ENCODE peak calls at places on chromosomes 3 and 15, in nine cellular contexts. M, E, L, V, K, C, Q, W and Y are unnamed samples. For H3K9me3, the result is how much of the 10 kb centered on the place peaks cover.

GRCh38 chr15:40854161-40854560 is 10.3 kb downstream of the SPINT1 start:
- DNase-seq in M (no peak), E (no peak), L (no peak), V (no peak), K (no peak), C (no peak), Q (no peak), W (no peak), Y (no peak)

GRCh38 chr3:87793322-87793877 is 265.4 kb downstream of the CGGBP1 start:
- DNase-seq in M (no peak), E (peak), L (no peak), V (no peak), K (no peak), C (no peak), Q (no peak), W (no peak), Y (no peak)

GRCh38 chr15:61796056-61796455 is 264.2 kb downstream of the VPS13C start:
- DNase-seq in M (no peak), E (no peak), L (no peak), V (no peak), K (no peak), C (no peak), Q (no peak), W (no peak), Y (no peak)

GRCh38 chr15:64774556-64775523 is 549 bp downstream of the RBPMS2 start:
- DNase-seq in M (peak), E (peak), L (no peak), V (no peak), K (no peak), C (peak), Q (peak), W (no peak), Y (no peak)

GRCh38 chr3:63940389-63940757 is 28.2 kb upstream of the SCAANT1 start:
- DNase-seq in M (no peak), E (no peak), L (no peak), V (no peak), K (no peak), C (no peak), Q (no peak), W (no peak), Y (no peak)

GRCh38 chr15:68797589-68798377 is 22.9 kb downstream of the ANP32A start:
- DNase-seq in M (peak), E (peak), L (no peak), V (no peak), K (no peak), C (no peak), Q (no peak), W (no peak), Y (no peak)

GRCh38 chr15:57555270-57555669 is 36.4 kb upstream of the MYZAP start:
- DNase-seq in M (no peak), E (no peak), L (no peak), V (no peak), K (no peak), C (no peak), Q (no peak), W (no peak), Y (no peak)

GRCh38 chr3:16529264-16529663 is 15.8 kb upstream of the RFTN1 start:
- DNase-seq in M (no peak), E (no peak), L (no peak), V (no peak), K (no peak), C (no peak), Q (no peak), W (no peak), Y (no peak)

GRCh38 chr3:186520957-186521842 is 23.0 kb downstream of the CRYGS start:
- DNase-seq in M (no peak), E (no peak), L (no peak), V (peak), K (no peak), C (no peak), Q (no peak), W (no peak), Y (no peak)

GRCh38 chr15:41160639-41161315 is 44.7 kb upstream of the INO80 start:
- DNase-seq in M (no peak), E (no peak), L (no peak), V (no peak), K (no peak), C (no peak), Q (no peak), W (no peak), Y (no peak)

GRCh38 chr15:27219636-27220035 is 248.7 kb downstream of the GABRG3 start:
- DNase-seq in M (peak), E (no peak), L (no peak), V (no peak), K (no peak), C (no peak), Q (no peak), W (no peak), Y (no peak)

GRCh38 chr3:185807455-185808068 is 17.3 kb downstream of the IGF2BP2 start:
- DNase-seq in M (no peak), E (peak), L (no peak), V (no peak), K (no peak), C (no peak), Q (no peak), W (no peak), Y (no peak)

GRCh38 chr3:101253429-101253828 is 66.9 kb downstream of the IMPG2 start:
- DNase-seq in M (no peak), E (no peak), L (no peak), V (no peak), K (no peak), C (no peak), Q (no peak), W (no peak), Y (no peak)

GRCh38 chr3:126142652-126143051 is 37.7 kb downstream of the ALDH1L1 start:
- DNase-seq in M (no peak), E (no peak), L (no peak), V (no peak), K (no peak), C (no peak), Q (no peak), W (no peak), Y (no peak)

GRCh38 chr15:92525758-92526245 is 129.8 kb downstream of the FAM174B start:
- DNase-seq in M (no peak), E (no peak), L (no peak), V (no peak), K (no peak), C (no peak), Q (no peak), W (no peak), Y (no peak)

GRCh38 chr15:94238539-94239118 is 7.3 kb downstream of the MCTP2 start:
- DNase-seq in M (no peak), E (no peak), L (no peak), V (no peak), K (no peak), C (no peak), Q (no peak), W (no peak), Y (no peak)

GRCh38 chr15:94242257-94242656 is 10.9 kb downstream of the MCTP2 start:
- DNase-seq in M (no peak), E (no peak), L (no peak), V (no peak), K (no peak), C (no peak), Q (no peak), W (no peak), Y (no peak)

GRCh38 chr15:94237903-94238302 is 6.5 kb downstream of the MCTP2 start:
- DNase-seq in M (no peak), E (no peak), L (no peak), V (no peak), K (no peak), C (no peak), Q (no peak), W (no peak), Y (no peak)

GRCh38 chr15:94239474-94239873 is 8.1 kb downstream of the MCTP2 start:
- DNase-seq in M (no peak), E (no peak), L (no peak), V (no peak), K (no peak), C (no peak), Q (no peak), W (no peak), Y (no peak)

DNA sequence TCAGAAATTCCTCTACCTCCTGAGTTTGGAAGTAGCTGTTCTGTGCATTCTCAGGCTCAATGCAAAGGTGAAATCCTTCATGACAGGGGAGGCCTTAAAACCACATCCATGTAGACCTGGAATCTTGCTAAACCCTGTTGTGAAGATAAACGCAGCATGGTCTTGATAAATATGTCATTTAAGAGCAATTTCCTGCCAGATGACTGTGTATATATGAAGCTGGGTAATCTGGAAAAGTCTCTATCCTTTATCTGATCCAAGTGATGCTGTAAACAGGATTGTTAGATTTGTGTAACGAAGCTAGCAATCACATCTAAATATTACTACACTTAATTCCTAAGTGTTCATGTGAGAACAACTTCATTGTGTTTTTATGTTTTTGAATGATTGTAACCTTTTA is 9.1 kb downstream of the MCTP2 start:
- DNase-seq in M (no peak), E (no peak), L (no peak), V (no peak), K (no peak), C (no peak), Q (no peak), W (no peak), Y (no peak)
- H3K27ac ChIP-seq in M (peak), E (no peak), L (no peak), V (no peak), K (no peak), C (no peak), Q (no peak), W (no peak), Y (no peak)

DNA sequence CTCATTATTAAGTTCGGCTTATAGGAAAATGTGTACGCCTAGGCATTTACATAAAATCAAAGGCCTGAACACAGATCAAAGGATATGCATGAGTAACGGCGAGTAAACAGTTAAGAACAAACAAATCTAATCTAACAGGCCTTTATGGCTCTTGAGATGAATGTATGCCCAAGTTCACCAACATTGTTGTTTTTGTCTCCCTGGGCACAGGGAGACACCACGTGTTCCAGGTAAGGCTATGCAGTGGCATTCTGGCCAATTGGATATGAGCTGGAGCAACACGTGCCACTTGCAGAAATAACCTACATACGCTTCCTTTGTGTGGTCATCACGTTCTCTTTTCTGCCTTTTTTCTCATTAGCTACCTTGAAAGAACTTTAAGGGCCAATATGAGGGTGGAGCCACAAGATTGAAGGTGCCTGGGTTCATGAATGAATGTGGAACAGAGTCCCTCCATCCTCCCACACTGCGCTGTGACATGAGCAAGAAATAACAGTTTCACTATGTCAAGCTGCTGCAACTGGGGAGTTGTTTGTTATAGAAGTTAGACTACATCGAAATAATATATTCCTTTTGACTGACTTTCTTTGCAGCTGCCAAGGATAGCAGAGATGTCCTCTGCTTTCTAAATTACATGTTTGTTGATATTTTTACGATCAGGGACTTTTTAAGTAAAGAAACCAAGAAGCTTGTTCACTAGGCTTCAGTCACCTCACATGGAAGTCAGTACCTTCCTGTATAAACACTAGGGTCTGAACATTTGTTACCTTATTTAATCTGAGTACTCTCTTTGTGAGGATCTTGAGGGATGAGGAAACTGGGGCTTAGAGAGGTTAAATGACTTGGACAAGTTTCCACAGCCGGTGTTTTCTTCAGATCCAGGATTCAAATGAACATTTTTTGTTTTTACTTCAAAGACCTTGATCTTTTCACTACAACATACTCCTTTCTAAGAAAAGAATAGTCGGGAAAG is 427.5 kb upstream of the TBL1XR1 start:
- DNase-seq in M (no peak), E (no peak), L (no peak), V (no peak), K (no peak), C (no peak), Q (no peak), W (no peak), Y (no peak)
- TF ChIP-seq EP300 in M (no peak), E (no peak), L (no peak), V (no peak), K (no peak), C (no peak), Q (no peak), W (no peak), Y (no peak)

GRCh38 chr15:45242289-45242688 is 9.7 kb upstream of the SLC28A2 start:
- DNase-seq in M (no peak), E (no peak), L (no peak), V (no peak), K (no peak), C (no peak), Q (no peak), W (no peak), Y (no peak)
- H3K9me3 ChIP-seq in M (under half), E (under half), L (under half), V (under half), K (under half), C (half or more), Q (under half), W (under half), Y (under half)

DNA sequence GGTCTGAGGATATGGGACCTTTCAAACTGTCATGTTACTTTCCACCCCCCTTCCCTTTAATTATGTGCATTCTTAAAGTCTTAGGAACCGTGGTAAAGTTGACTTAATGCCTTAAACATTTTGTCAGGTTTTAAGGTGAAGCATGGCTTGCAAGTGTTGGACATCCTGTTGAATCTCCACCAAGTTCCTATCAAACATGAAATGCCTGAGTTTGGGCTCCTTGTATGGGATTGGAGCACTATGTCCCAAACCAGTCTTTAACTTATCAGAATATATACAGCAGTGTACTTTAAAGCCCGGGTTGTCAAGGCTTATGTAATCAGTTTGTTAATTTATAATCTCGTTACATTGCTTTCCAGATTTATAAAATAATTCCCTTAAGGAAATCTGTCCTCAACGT is 1.2 kb downstream of the SNRK start:
- DNase-seq in M (no peak), E (no peak), L (no peak), V (no peak), K (no peak), C (no peak), Q (no peak), W (no peak), Y (no peak)
- H3K27ac ChIP-seq in M (no peak), E (no peak), L (peak), V (peak), K (peak), C (peak), Q (peak), W (peak), Y (peak)

GRCh38 chr15:79311901-79312553 is 1.1 kb downstream of the TMED3 start:
- DNase-seq in M (peak), E (no peak), L (no peak), V (peak), K (no peak), C (no peak), Q (no peak), W (no peak), Y (no peak)

GRCh38 chr15:79310985-79311900 is at the start of gene TMED3:
- DNase-seq in M (peak), E (peak), L (peak), V (peak), K (peak), C (peak), Q (peak), W (no peak), Y (no peak)

GRCh38 chr15:79307251-79307650 is 3.7 kb upstream of the TMED3 start:
- DNase-seq in M (no peak), E (no peak), L (no peak), V (no peak), K (no peak), C (no peak), Q (no peak), W (no peak), Y (no peak)

GRCh38 chr15:79310612-79310984 is 314 bp upstream of the TMED3 start:
- DNase-seq in M (no peak), E (no peak), L (no peak), V (no peak), K (no peak), C (no peak), Q (no peak), W (no peak), Y (no peak)

GRCh38 chr15:79308874-79309273 is 2.0 kb upstream of the TMED3 start:
- DNase-seq in M (no peak), E (no peak), L (no peak), V (no peak), K (no peak), C (no peak), Q (no peak), W (no peak), Y (no peak)
- TF ChIP-seq EP300 in M (no peak), E (no peak), L (no peak), V (no peak), K (no peak), C (no peak), Q (no peak), W (no peak), Y (no peak)

GRCh38 chr3:135966875-135967274 is 1.3 kb downstream of the PPP2R3A start:
- DNase-seq in M (peak), E (no peak), L (no peak), V (no peak), K (no peak), C (no peak), Q (no peak), W (no peak), Y (no peak)

GRCh38 chr3:135967867-135968266 is 2.3 kb downstream of the PPP2R3A start:
- DNase-seq in M (no peak), E (no peak), L (no peak), V (no peak), K (no peak), C (no peak), Q (no peak), W (no peak), Y (no peak)

GRCh38 chr3:135966349-135966695 is 794 bp downstream of the PPP2R3A start:
- DNase-seq in M (no peak), E (no peak), L (no peak), V (no peak), K (no peak), C (no peak), Q (peak), W (no peak), Y (peak)

GRCh38 chr3:135973846-135974245 is 8.3 kb downstream of the PPP2R3A start:
- DNase-seq in M (no peak), E (no peak), L (no peak), V (no peak), K (no peak), C (no peak), Q (no peak), W (no peak), Y (no peak)

GRCh38 chr3:135970500-135971116 is 5.1 kb downstream of the PPP2R3A start:
- DNase-seq in M (no peak), E (no peak), L (no peak), V (no peak), K (no peak), C (no peak), Q (no peak), W (no peak), Y (no peak)
- H3K9me3 ChIP-seq in M (under half), E (under half), L (under half), V (under half), K (under half), C (under half), Q (under half), W (under half), Y (under half)

DNA sequence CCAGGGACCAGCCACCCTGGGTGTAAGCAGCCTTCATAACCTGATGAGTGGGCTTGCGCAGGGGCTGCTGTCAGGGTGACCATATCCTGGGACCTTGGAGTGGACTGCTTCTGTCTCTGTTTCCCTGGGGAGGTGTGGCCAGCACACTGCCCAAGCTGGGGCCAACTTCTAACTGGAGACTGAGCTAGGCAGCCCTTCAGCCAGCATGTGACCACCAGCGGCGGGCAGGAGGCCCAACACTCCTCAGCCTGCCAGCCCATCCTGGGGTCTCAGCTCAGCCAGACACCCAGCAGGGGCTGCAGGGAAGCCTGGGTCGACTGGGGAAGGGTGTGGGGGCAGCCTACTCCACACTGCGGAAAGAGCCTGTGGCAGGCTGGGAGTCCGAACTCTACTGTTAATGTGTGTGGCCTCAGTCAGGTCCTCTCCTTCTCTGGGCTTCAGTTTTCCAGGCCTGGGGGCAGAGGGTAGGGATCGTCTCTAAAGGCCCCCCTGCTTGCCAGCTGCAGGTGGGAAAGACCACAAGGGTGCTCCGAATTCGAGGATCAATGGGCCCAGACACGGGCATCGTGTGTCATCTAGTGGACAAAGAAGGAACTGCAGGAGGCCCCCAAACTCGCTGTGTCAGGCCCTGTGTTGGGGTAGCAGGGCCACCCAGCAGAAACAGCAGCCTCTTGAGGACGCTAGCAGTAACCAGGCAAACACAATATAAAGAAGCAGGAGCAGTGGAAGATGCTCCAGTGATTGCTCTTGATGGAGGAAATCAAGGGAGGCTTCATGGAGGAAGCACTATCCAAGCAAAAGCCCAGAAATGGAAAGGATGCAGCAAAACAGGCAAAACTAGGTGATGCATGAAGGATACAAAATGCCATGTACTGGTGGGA is 2.0 kb upstream of the SEMA3G start:
- DNase-seq in M (peak), E (peak), L (no peak), V (peak), K (peak), C (peak), Q (no peak), W (peak), Y (peak)
- H3K27ac ChIP-seq in M (no peak), E (no peak), L (no peak), V (no peak), K (no peak), C (no peak), Q (peak), W (no peak), Y (no peak)

DNA sequence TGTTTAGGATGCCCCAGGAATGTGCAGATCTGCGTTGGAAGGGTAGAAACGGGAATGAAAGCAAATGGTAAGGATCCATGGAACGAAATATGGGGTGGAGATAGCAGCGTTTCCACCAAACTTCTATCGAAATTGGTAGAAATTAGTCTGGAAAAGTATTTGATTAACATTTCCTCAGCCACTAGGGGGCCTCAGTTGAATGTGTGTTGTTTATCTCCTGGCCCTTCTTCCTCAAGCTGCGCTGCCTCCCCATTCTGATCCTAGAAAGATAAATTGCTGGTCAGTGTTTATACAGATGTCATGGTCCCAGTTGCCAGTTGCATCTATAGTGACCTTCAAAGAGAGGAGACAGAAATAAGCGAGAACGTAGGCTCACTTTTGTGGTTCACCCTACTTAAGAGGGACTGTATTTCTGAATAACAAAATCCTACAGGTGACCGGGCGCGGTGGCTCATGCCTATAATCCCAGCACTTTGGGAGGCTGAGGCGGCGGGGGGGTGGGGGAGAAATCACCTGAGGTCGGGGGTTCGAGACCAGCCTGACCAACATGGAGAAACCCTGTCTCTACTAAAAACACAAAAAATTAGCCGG is 457.1 kb downstream of the SQOR start:
- DNase-seq in M (peak), E (peak), L (peak), V (no peak), K (peak), C (no peak), Q (peak), W (no peak), Y (peak)
- TF ChIP-seq EP300 in M (no peak), E (no peak), L (no peak), V (no peak), K (no peak), C (no peak), Q (no peak), W (no peak), Y (no peak)